ENCODE peak calls at places on chromosomes 11 and 22, in five cellular contexts. I, U, D, M and V are unnamed samples.

GRCh38 chr11:11010624-11011127 is 152.8 kb upstream of the ZBED5 start:
- DNase-seq in I (no peak), D (no peak), U (no peak), M (no peak), V (no peak)

GRCh38 chr11:10107522-10107921 is 186.5 kb downstream of the SBF2 start:
- DNase-seq in I (no peak), U (no peak), D (no peak), M (no peak), V (no peak)

GRCh38 chr11:693887-694562 is 997 bp downstream of the DEAF1 start:
- DNase-seq in M (no peak), D (no peak), U (no peak), I (no peak), V (no peak)

GRCh38 chr22:26276530-26277200 is 107.4 kb downstream of the SEZ6L start:
- DNase-seq in U (no peak), I (no peak), D (no peak), M (no peak), V (no peak)

GRCh38 chr11:64028398-64029115 is 7.2 kb upstream of the FLRT1 start:
- DNase-seq in D (no peak), M (no peak), U (no peak), I (no peak), V (no peak)

GRCh38 chr11:129457321-129457720 is 81.7 kb downstream of the BARX2 start:
- DNase-seq in U (no peak), D (no peak), M (no peak), I (no peak), V (no peak)

GRCh38 chr22:45518580-45518991 is 15.9 kb downstream of the FBLN1 start:
- DNase-seq in M (no peak), D (no peak), I (no peak), U (no peak), V (no peak)

GRCh38 chr11:131223198-131223975 is 147.0 kb upstream of the NTM start:
- DNase-seq in U (no peak), M (no peak), I (no peak), D (no peak), V (no peak)